ENCODE peak calls at places on chromosomes 1 and 21, in five cellular contexts. A, S, N, X and D are unnamed samples.

GRCh38 chr1:228166170-228166936 is 749 bp downstream of the IBA57 start:
- DNase-seq in A (peak; percentile 87), S (peak; percentile 58), N (peak; percentile 69), X (peak; percentile 63), D (peak; percentile 48)

GRCh38 chr1:85936470-85936869 is 220.1 kb downstream of the COL24A1 start:
- DNase-seq in A (no peak), S (no peak), N (no peak), X (no peak), D (no peak)

GRCh38 chr1:64038965-64039926 is 164.2 kb upstream of the UBE2U start:
- DNase-seq in A (peak; percentile 30), S (no peak), N (no peak), X (peak; percentile 34), D (no peak)

GRCh38 chr21:37074546-37074945 is 1.5 kb downstream of the TTC3 start:
- DNase-seq in A (no peak), S (no peak), N (no peak), X (no peak), D (no peak)

GRCh38 chr1:41849211-41849759 is 69.4 kb downstream of the HIVEP3 start:
- DNase-seq in A (no peak), S (no peak), N (no peak), X (no peak), D (no peak)

GRCh38 chr1:240806201-240806745 is 194.3 kb upstream of the GREM2 start:
- DNase-seq in A (no peak), S (no peak), N (no peak), X (no peak), D (no peak)

GRCh38 chr1:1348420-1349255 is 580 bp downstream of the DVL1 start:
- DNase-seq in A (peak; percentile 68), S (no peak), N (no peak), X (peak; percentile 58), D (no peak)

GRCh38 chr1:193077991-193078390 is 18.6 kb downstream of the RO60 start:
- DNase-seq in A (no peak), S (no peak), N (no peak), X (no peak), D (no peak)

GRCh38 chr1:179807691-179808485 is 64.8 kb downstream of the FAM163A start:
- DNase-seq in A (peak; percentile 29), S (no peak), N (no peak), X (no peak), D (no peak)

GRCh38 chr21:33650230-33650629 is 7.9 kb downstream of the ITSN1 start:
- DNase-seq in A (no peak), S (no peak), N (no peak), X (no peak), D (no peak)

GRCh38 chr1:56145524-56145923 is 433.8 kb downstream of the PLPP3 start:
- DNase-seq in A (no peak), S (no peak), N (no peak), X (no peak), D (no peak)

GRCh38 chr1:164256456-164256855 is 302.5 kb upstream of the PBX1 start:
- DNase-seq in A (no peak), S (no peak), N (no peak), X (no peak), D (no peak)

GRCh38 chr1:11684070-11684469 is 3.1 kb upstream of the MAD2L2 start:
- DNase-seq in A (no peak), S (no peak), N (no peak), X (no peak), D (no peak)

GRCh38 chr1:25817840-25818501 is 1.8 kb upstream of the MTFR1L start:
- DNase-seq in A (no peak), S (no peak), N (no peak), X (no peak), D (no peak)

GRCh38 chr1:75991497-75992114 is 59.4 kb upstream of the ASB17 start:
- DNase-seq in A (peak; percentile 85), S (peak; percentile 64), N (peak; percentile 49), X (peak; percentile 96), D (peak; percentile 6)

GRCh38 chr1:156104065-156104810 is 10.3 kb upstream of the LMNA start:
- DNase-seq in A (no peak), S (peak; percentile 32), N (peak; percentile 43), X (peak; percentile 65), D (peak; percentile 81)

GRCh38 chr1:226309398-226310122 is 596 bp upstream of the LIN9 start:
- DNase-seq in A (peak; percentile 45), S (no peak), N (peak; percentile 48), X (no peak), D (no peak)

GRCh38 chr21:41564871-41565281 is 56.9 kb upstream of the TMPRSS2 start:
- DNase-seq in A (peak; percentile 14), S (no peak), N (peak; percentile 88), X (peak; percentile 42), D (no peak)

GRCh38 chr21:43297411-43297981 is 128.7 kb downstream of the CRYAA start:
- DNase-seq in A (no peak), S (no peak), N (no peak), X (no peak), D (no peak)

GRCh38 chr1:94329986-94330385 is 88.2 kb upstream of the ABCD3 start:
- DNase-seq in A (no peak), S (no peak), N (no peak), X (no peak), D (no peak)

GRCh38 chr21:42983869-42984268 is 9.5 kb downstream of the PKNOX1 start:
- DNase-seq in A (no peak), S (no peak), N (no peak), X (no peak), D (no peak)

GRCh38 chr1:192151176-192151575 is 7.1 kb upstream of the RGS18 start:
- DNase-seq in A (no peak), S (no peak), N (no peak), X (no peak), D (no peak)

GRCh38 chr1:219330669-219331068 is 157.0 kb downstream of the LYPLAL1 start:
- DNase-seq in A (no peak), S (no peak), N (no peak), X (no peak), D (no peak)

GRCh38 chr1:164588388-164589341 is 29.7 kb downstream of the PBX1 start:
- DNase-seq in A (no peak), S (no peak), N (no peak), X (peak; percentile 54), D (no peak)